ENCODE peak calls at places on chromosomes 2 and 18, in seven cellular contexts. One of them, this sample, is unnamed.

GRCh38 chr18:74381621-74382350 is 66.1 kb downstream of the C18orf63 start:
- DNase-seq in smooth muscle cell of the brain vasculature: no peak
- DNase-seq in dorsolateral prefrontal cortex: no peak
- DNase-seq in activated CD8-positive, alpha-beta memory T cell treated with anti-CD3 and anti-CD28 coated beads for 48 hours: no peak
- DNase-seq in hepatocyte: no peak
- DNase-seq in ACHN: no peak
- DNase-seq in epithelial cell of esophagus: no peak
- DNase-seq in this sample: no peak

GRCh38 chr2:9946076-9946475 is 5.4 kb upstream of the GRHL1 start:
- DNase-seq in smooth muscle cell of the brain vasculature: no peak
- DNase-seq in dorsolateral prefrontal cortex: no peak
- DNase-seq in activated CD8-positive, alpha-beta memory T cell treated with anti-CD3 and anti-CD28 coated beads for 48 hours: no peak
- DNase-seq in hepatocyte: no peak
- DNase-seq in ACHN: no peak
- DNase-seq in epithelial cell of esophagus: no peak
- DNase-seq in this sample: no peak

GRCh38 chr2:213818436-213818835 is 534.2 kb downstream of the SPAG16 start:
- DNase-seq in smooth muscle cell of the brain vasculature: no peak
- DNase-seq in dorsolateral prefrontal cortex: no peak
- DNase-seq in activated CD8-positive, alpha-beta memory T cell treated with anti-CD3 and anti-CD28 coated beads for 48 hours: no peak
- DNase-seq in hepatocyte: no peak
- DNase-seq in ACHN: no peak
- DNase-seq in epithelial cell of esophagus: no peak
- DNase-seq in this sample: no peak

GRCh38 chr2:102032368-102033027 is 40.7 kb downstream of the IL1R2 start:
- DNase-seq in smooth muscle cell of the brain vasculature: no peak
- DNase-seq in dorsolateral prefrontal cortex: no peak
- DNase-seq in activated CD8-positive, alpha-beta memory T cell treated with anti-CD3 and anti-CD28 coated beads for 48 hours: no peak
- DNase-seq in hepatocyte: no peak
- DNase-seq in ACHN: no peak
- DNase-seq in epithelial cell of esophagus: no peak
- DNase-seq in this sample: no peak

GRCh38 chr2:120774557-120775160 is 39.0 kb downstream of the GLI2 start:
- DNase-seq in smooth muscle cell of the brain vasculature: no peak
- DNase-seq in dorsolateral prefrontal cortex: no peak
- DNase-seq in activated CD8-positive, alpha-beta memory T cell treated with anti-CD3 and anti-CD28 coated beads for 48 hours: no peak
- DNase-seq in hepatocyte: no peak
- DNase-seq in ACHN: no peak
- DNase-seq in epithelial cell of esophagus: peak
- DNase-seq in this sample: no peak

GRCh38 chr2:184879671-184880070 is 281.3 kb downstream of the ZNF804A start:
- DNase-seq in smooth muscle cell of the brain vasculature: no peak
- DNase-seq in dorsolateral prefrontal cortex: no peak
- DNase-seq in activated CD8-positive, alpha-beta memory T cell treated with anti-CD3 and anti-CD28 coated beads for 48 hours: no peak
- DNase-seq in hepatocyte: no peak
- DNase-seq in ACHN: no peak
- DNase-seq in epithelial cell of esophagus: no peak
- DNase-seq in this sample: no peak

GRCh38 chr18:8610442-8610801 is 1.2 kb downstream of the RAB12 start:
- DNase-seq in smooth muscle cell of the brain vasculature: no peak
- DNase-seq in dorsolateral prefrontal cortex: no peak
- DNase-seq in activated CD8-positive, alpha-beta memory T cell treated with anti-CD3 and anti-CD28 coated beads for 48 hours: no peak
- DNase-seq in hepatocyte: peak
- DNase-seq in ACHN: peak
- DNase-seq in epithelial cell of esophagus: no peak
- DNase-seq in this sample: no peak

GRCh38 chr2:171923206-171923605 is 945 bp downstream of the HAT1 start:
- DNase-seq in smooth muscle cell of the brain vasculature: no peak
- DNase-seq in dorsolateral prefrontal cortex: no peak
- DNase-seq in activated CD8-positive, alpha-beta memory T cell treated with anti-CD3 and anti-CD28 coated beads for 48 hours: no peak
- DNase-seq in hepatocyte: peak
- DNase-seq in ACHN: peak
- DNase-seq in epithelial cell of esophagus: peak
- DNase-seq in this sample: no peak

GRCh38 chr2:42868874-42869273 is 76.5 kb upstream of the HAAO start:
- DNase-seq in smooth muscle cell of the brain vasculature: no peak
- DNase-seq in dorsolateral prefrontal cortex: no peak
- DNase-seq in activated CD8-positive, alpha-beta memory T cell treated with anti-CD3 and anti-CD28 coated beads for 48 hours: no peak
- DNase-seq in hepatocyte: no peak
- DNase-seq in ACHN: no peak
- DNase-seq in epithelial cell of esophagus: no peak
- DNase-seq in this sample: no peak

GRCh38 chr2:210189452-210190143 is 18.4 kb upstream of the KANSL1L start:
- DNase-seq in smooth muscle cell of the brain vasculature: no peak
- DNase-seq in dorsolateral prefrontal cortex: no peak
- DNase-seq in activated CD8-positive, alpha-beta memory T cell treated with anti-CD3 and anti-CD28 coated beads for 48 hours: no peak
- DNase-seq in hepatocyte: no peak
- DNase-seq in ACHN: peak
- DNase-seq in epithelial cell of esophagus: no peak
- DNase-seq in this sample: no peak

GRCh38 chr2:74876081-74876886 is 42.4 kb downstream of the HK2 start:
- DNase-seq in smooth muscle cell of the brain vasculature: no peak
- DNase-seq in dorsolateral prefrontal cortex: peak
- DNase-seq in activated CD8-positive, alpha-beta memory T cell treated with anti-CD3 and anti-CD28 coated beads for 48 hours: no peak
- DNase-seq in hepatocyte: peak
- DNase-seq in ACHN: peak
- DNase-seq in epithelial cell of esophagus: peak
- DNase-seq in this sample: peak

GRCh38 chr2:201698588-201699226 is at the start of gene MPP4:
- DNase-seq in smooth muscle cell of the brain vasculature: no peak
- DNase-seq in dorsolateral prefrontal cortex: no peak
- DNase-seq in activated CD8-positive, alpha-beta memory T cell treated with anti-CD3 and anti-CD28 coated beads for 48 hours: no peak
- DNase-seq in hepatocyte: no peak
- DNase-seq in ACHN: peak
- DNase-seq in epithelial cell of esophagus: peak
- DNase-seq in this sample: no peak

GRCh38 chr2:239500915-239501630 is 100.3 kb upstream of the HDAC4 start:
- DNase-seq in smooth muscle cell of the brain vasculature: no peak
- DNase-seq in dorsolateral prefrontal cortex: no peak
- DNase-seq in activated CD8-positive, alpha-beta memory T cell treated with anti-CD3 and anti-CD28 coated beads for 48 hours: no peak
- DNase-seq in hepatocyte: no peak
- DNase-seq in ACHN: no peak
- DNase-seq in epithelial cell of esophagus: no peak
- DNase-seq in this sample: no peak

GRCh38 chr2:83081835-83082522 is 1377.1 kb downstream of the SUCLG1 start:
- DNase-seq in smooth muscle cell of the brain vasculature: no peak
- DNase-seq in dorsolateral prefrontal cortex: no peak
- DNase-seq in activated CD8-positive, alpha-beta memory T cell treated with anti-CD3 and anti-CD28 coated beads for 48 hours: no peak
- DNase-seq in hepatocyte: peak
- DNase-seq in ACHN: no peak
- DNase-seq in epithelial cell of esophagus: peak
- DNase-seq in this sample: no peak

GRCh38 chr2:10352972-10353371 is 50.3 kb downstream of the HPCAL1 start:
- DNase-seq in smooth muscle cell of the brain vasculature: no peak
- DNase-seq in dorsolateral prefrontal cortex: no peak
- DNase-seq in activated CD8-positive, alpha-beta memory T cell treated with anti-CD3 and anti-CD28 coated beads for 48 hours: no peak
- DNase-seq in hepatocyte: no peak
- DNase-seq in ACHN: no peak
- DNase-seq in epithelial cell of esophagus: no peak
- DNase-seq in this sample: no peak

GRCh38 chr2:51213826-51214225 is 181.9 kb upstream of the NRXN1 start:
- DNase-seq in smooth muscle cell of the brain vasculature: no peak
- DNase-seq in dorsolateral prefrontal cortex: no peak
- DNase-seq in activated CD8-positive, alpha-beta memory T cell treated with anti-CD3 and anti-CD28 coated beads for 48 hours: no peak
- DNase-seq in hepatocyte: no peak
- DNase-seq in ACHN: no peak
- DNase-seq in epithelial cell of esophagus: no peak
- DNase-seq in this sample: no peak

GRCh38 chr2:235045336-235045972 is 93.6 kb downstream of the SH3BP4 start:
- DNase-seq in smooth muscle cell of the brain vasculature: no peak
- DNase-seq in dorsolateral prefrontal cortex: no peak
- DNase-seq in activated CD8-positive, alpha-beta memory T cell treated with anti-CD3 and anti-CD28 coated beads for 48 hours: no peak
- DNase-seq in hepatocyte: no peak
- DNase-seq in ACHN: no peak
- DNase-seq in epithelial cell of esophagus: no peak
- DNase-seq in this sample: peak

GRCh38 chr2:230347659-230348305 is 20.8 kb downstream of the SP140L start:
- DNase-seq in smooth muscle cell of the brain vasculature: no peak
- DNase-seq in dorsolateral prefrontal cortex: no peak
- DNase-seq in activated CD8-positive, alpha-beta memory T cell treated with anti-CD3 and anti-CD28 coated beads for 48 hours: no peak
- DNase-seq in hepatocyte: no peak
- DNase-seq in ACHN: peak
- DNase-seq in epithelial cell of esophagus: peak
- DNase-seq in this sample: peak

GRCh38 chr18:63421514-63421913 is 762 bp downstream of the VPS4B start:
- DNase-seq in smooth muscle cell of the brain vasculature: no peak
- DNase-seq in dorsolateral prefrontal cortex: no peak
- DNase-seq in activated CD8-positive, alpha-beta memory T cell treated with anti-CD3 and anti-CD28 coated beads for 48 hours: no peak
- DNase-seq in hepatocyte: no peak
- DNase-seq in ACHN: peak
- DNase-seq in epithelial cell of esophagus: no peak
- DNase-seq in this sample: no peak

This sample was measured in GM10248.